ENCODE peak calls at places on chromosomes 12 and 14, in five cellular contexts. G, T, D, E and Z are unnamed samples.

GRCh38 chr12:108532061-108532848 is 17.2 kb downstream of the FICD start:
- DNase-seq in G (no peak), T (no peak), D (no peak), E (no peak), Z (peak)

GRCh38 chr14:29927596-29928341 is at the start of gene PRKD1:
- DNase-seq in G (peak), T (no peak), D (peak), E (no peak), Z (no peak)

GRCh38 chr12:23611320-23611719 is 338.1 kb downstream of the SOX5 start:
- DNase-seq in G (no peak), T (no peak), D (no peak), E (no peak), Z (no peak)

GRCh38 chr12:100163416-100164152 is 20.9 kb upstream of the BLTP3B start:
- DNase-seq in G (peak), T (peak), D (peak), E (no peak), Z (peak)

GRCh38 chr12:60148831-60149230 is 553.0 kb downstream of the SLC16A7 start:
- DNase-seq in G (no peak), T (no peak), D (no peak), E (no peak), Z (no peak)

GRCh38 chr12:31682136-31682962 is 22.9 kb downstream of the ETFBKMT start:
- DNase-seq in G (peak), T (no peak), D (no peak), E (peak), Z (peak)

GRCh38 chr12:77724367-77724957 is 106.2 kb upstream of the NAV3 start:
- DNase-seq in G (no peak), T (no peak), D (no peak), E (peak), Z (no peak)

GRCh38 chr12:132286912-132287311 is 42.5 kb downstream of the GALNT9 start:
- DNase-seq in G (no peak), T (no peak), D (no peak), E (no peak), Z (no peak)

GRCh38 chr12:2963154-2963759 is 4.1 kb downstream of the TEAD4 start:
- DNase-seq in G (no peak), T (no peak), D (no peak), E (no peak), Z (peak)

GRCh38 chr14:99380991-99381687 is 99.5 kb downstream of the SETD3 start:
- DNase-seq in G (no peak), T (no peak), D (no peak), E (no peak), Z (no peak)

GRCh38 chr12:46900734-46901463 is 75.1 kb upstream of the SLC38A4 start:
- DNase-seq in G (no peak), T (no peak), D (no peak), E (no peak), Z (no peak)
- H3K27ac ChIP-seq in G (no peak), T (no peak), D (no peak), E (no peak), Z (no peak)

DNA sequence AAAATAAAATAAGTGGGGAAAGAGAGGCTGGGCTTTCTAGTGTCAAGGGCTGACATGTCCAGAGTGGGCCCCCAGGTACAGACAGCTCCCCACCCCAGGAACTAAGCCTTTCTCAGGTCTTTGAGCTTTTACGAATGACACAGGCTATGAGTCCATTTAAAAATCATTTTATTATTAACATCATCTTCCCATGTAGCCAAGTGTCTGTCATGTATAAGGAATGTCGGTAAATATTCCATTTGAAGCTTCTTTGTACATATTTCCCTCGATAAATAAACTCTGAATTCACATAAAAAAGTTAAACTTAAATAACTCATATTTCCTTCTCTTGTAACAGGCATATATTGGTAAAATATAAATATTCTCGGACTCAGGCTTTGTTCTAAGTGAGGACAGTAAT is 143.6 kb downstream of the CALM1 start:
- DNase-seq in G (no peak), T (no peak), D (no peak), E (no peak), Z (no peak)
- H3K27ac ChIP-seq in G (no peak), T (no peak), D (no peak), E (no peak), Z (no peak)

GRCh38 chr12:106097011-106097410 is 41.7 kb downstream of the NUAK1 start:
- DNase-seq in G (no peak), T (no peak), D (no peak), E (no peak), Z (no peak)
- H3K27ac ChIP-seq in G (peak), T (peak), D (peak), E (no peak), Z (peak)

GRCh38 chr12:65640489-65640901 is 183.8 kb upstream of the HMGA2 start:
- DNase-seq in G (no peak), T (no peak), D (no peak), E (no peak), Z (peak)

GRCh38 chr12:65642006-65642695 is 182.1 kb upstream of the HMGA2 start:
- DNase-seq in G (no peak), T (no peak), D (no peak), E (no peak), Z (no peak)

GRCh38 chr12:65646127-65646643 is 178.1 kb upstream of the HMGA2 start:
- DNase-seq in G (no peak), T (no peak), D (no peak), E (no peak), Z (no peak)

GRCh38 chr12:65643595-65644386 is 180.5 kb upstream of the HMGA2 start:
- DNase-seq in G (no peak), T (no peak), D (no peak), E (no peak), Z (no peak)

DNA sequence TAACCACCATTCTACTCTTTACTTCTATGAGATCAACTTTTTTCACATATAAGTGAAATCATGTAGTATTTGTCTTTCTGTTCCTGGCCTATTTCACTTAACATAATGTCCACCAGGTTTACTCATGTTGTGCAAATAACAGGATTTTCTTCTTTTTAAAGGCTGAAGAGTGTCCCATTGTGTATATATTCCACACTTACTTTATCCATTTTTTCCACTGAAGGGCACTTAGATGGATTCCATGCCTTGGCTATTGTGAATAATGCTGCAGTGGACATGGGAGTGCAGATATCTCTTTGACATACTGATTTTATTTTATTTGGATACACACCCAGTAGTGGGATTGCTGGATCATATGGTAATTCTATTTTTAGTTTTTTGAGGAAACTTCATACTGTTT is 181.1 kb upstream of the HMGA2 start:
- DNase-seq in G (no peak), T (no peak), D (no peak), E (no peak), Z (no peak)
- H3K27ac ChIP-seq in G (no peak), T (no peak), D (no peak), E (no peak), Z (no peak)

GRCh38 chr14:69036757-69037506 is 57.8 kb upstream of the ACTN1 start:
- DNase-seq in G (no peak), T (no peak), D (no peak), E (no peak), Z (no peak)

GRCh38 chr14:69037790-69038448 is 58.8 kb upstream of the ACTN1 start:
- DNase-seq in G (no peak), T (no peak), D (no peak), E (no peak), Z (no peak)

GRCh38 chr14:69039287-69039628 is 60.2 kb upstream of the ACTN1 start:
- DNase-seq in G (no peak), T (no peak), D (no peak), E (no peak), Z (no peak)

GRCh38 chr14:69040343-69040742 is 61.2 kb upstream of the ACTN1 start:
- DNase-seq in G (no peak), T (no peak), D (no peak), E (no peak), Z (no peak)

GRCh38 chr14:69038449-69039286 is 59.6 kb upstream of the ACTN1 start:
- DNase-seq in G (no peak), T (no peak), D (no peak), E (no peak), Z (no peak)
- H3K27ac ChIP-seq in G (no peak), T (no peak), D (no peak), E (no peak), Z (no peak)